ENCODE peak calls at places on chromosomes 5 and 9, in ten cellular contexts. A, B, Q, D, W, T, U, P, C and H are unnamed samples. For H3K4me1, the result is how much of the 10 kb centered on the place peaks cover.

GRCh38 chr9:98083059-98083458 is 26.5 kb downstream of the NANS start:
- DNase-seq in A (no peak), B (no peak), Q (no peak), D (no peak), W (no peak), T (no peak), U (no peak), P (no peak), C (no peak), H (peak)

GRCh38 chr5:129245489-129245888 is 150.9 kb downstream of the ISOC1 start:
- DNase-seq in A (no peak), B (no peak), Q (no peak), D (no peak), W (no peak), T (no peak), U (no peak), P (no peak), C (no peak), H (no peak)

GRCh38 chr5:125148706-125149105 is 402.3 kb upstream of the ZNF608 start:
- DNase-seq in A (no peak), B (no peak), Q (no peak), D (no peak), W (no peak), T (no peak), U (no peak), P (no peak), C (no peak), H (no peak)

GRCh38 chr5:76626738-76627137 is 3.5 kb upstream of the F2RL2 start:
- DNase-seq in A (no peak), B (no peak), Q (no peak), D (no peak), W (no peak), T (no peak), U (no peak), P (no peak), C (no peak), H (no peak)

GRCh38 chr5:93512799-93513198 is 68.2 kb downstream of the NR2F1-AS1 start:
- DNase-seq in A (no peak), B (no peak), Q (no peak), D (no peak), W (no peak), T (no peak), U (no peak), P (no peak), C (no peak), H (no peak)

GRCh38 chr9:113997610-113998009 is 80.5 kb downstream of the AMBP start:
- DNase-seq in A (no peak), B (peak), Q (no peak), D (no peak), W (peak), T (no peak), U (no peak), P (no peak), C (peak), H (peak)

GRCh38 chr5:150116667-150117395 is 30.5 kb upstream of the CSF1R start:
- DNase-seq in A (peak), B (no peak), Q (peak), D (no peak), W (peak), T (peak), U (no peak), P (no peak), C (peak), H (no peak)

GRCh38 chr9:12774861-12775367 is at the start of gene LURAP1L:
- DNase-seq in A (peak), B (peak), Q (peak), D (peak), W (no peak), T (no peak), U (no peak), P (peak), C (peak), H (no peak)

GRCh38 chr5:110769282-110769681 is 30.5 kb downstream of the SLC25A46 start:
- DNase-seq in A (no peak), B (no peak), Q (no peak), D (no peak), W (no peak), T (no peak), U (no peak), P (no peak), C (no peak), H (no peak)

GRCh38 chr5:171607863-171608262 is 177.8 kb upstream of the SMIM23 start:
- DNase-seq in A (no peak), B (no peak), Q (no peak), D (no peak), W (no peak), T (no peak), U (no peak), P (no peak), C (no peak), H (no peak)

GRCh38 chr5:171610053-171610452 is 175.6 kb upstream of the SMIM23 start:
- DNase-seq in A (no peak), B (no peak), Q (peak), D (no peak), W (no peak), T (no peak), U (no peak), P (no peak), C (peak), H (peak)

GRCh38 chr5:171610686-171611085 is 174.9 kb upstream of the SMIM23 start:
- DNase-seq in A (no peak), B (no peak), Q (no peak), D (no peak), W (no peak), T (no peak), U (no peak), P (no peak), C (peak), H (no peak)

GRCh38 chr5:171604195-171604594 is 181.4 kb upstream of the SMIM23 start:
- DNase-seq in A (no peak), B (no peak), Q (no peak), D (no peak), W (no peak), T (no peak), U (no peak), P (no peak), C (no peak), H (no peak)

GRCh38 chr5:171606414-171607024 is 179.1 kb upstream of the SMIM23 start:
- DNase-seq in A (no peak), B (no peak), Q (no peak), D (peak), W (no peak), T (no peak), U (no peak), P (no peak), C (no peak), H (no peak)
- TF ChIP-seq CTCF in A (no peak), B (no peak), Q (no peak), D (peak), W (no peak), T (no peak), U (no peak), P (peak), C (peak), H (no peak)

GRCh38 chr9:89339807-89340206 is 21.5 kb downstream of the SECISBP2 start:
- DNase-seq in A (no peak), B (no peak), Q (no peak), D (no peak), W (no peak), T (no peak), U (no peak), P (no peak), C (no peak), H (no peak)

GRCh38 chr9:89345476-89345875 is 27.2 kb downstream of the SECISBP2 start:
- DNase-seq in A (no peak), B (no peak), Q (no peak), D (no peak), W (no peak), T (no peak), U (no peak), P (no peak), C (no peak), H (no peak)

GRCh38 chr9:89342948-89343347 is 24.6 kb downstream of the SECISBP2 start:
- DNase-seq in A (no peak), B (no peak), Q (no peak), D (no peak), W (no peak), T (no peak), U (no peak), P (no peak), C (no peak), H (no peak)

GRCh38 chr9:89340332-89340731 is 22.0 kb downstream of the SECISBP2 start:
- DNase-seq in A (no peak), B (no peak), Q (no peak), D (no peak), W (no peak), T (no peak), U (no peak), P (no peak), C (no peak), H (no peak)

DNA sequence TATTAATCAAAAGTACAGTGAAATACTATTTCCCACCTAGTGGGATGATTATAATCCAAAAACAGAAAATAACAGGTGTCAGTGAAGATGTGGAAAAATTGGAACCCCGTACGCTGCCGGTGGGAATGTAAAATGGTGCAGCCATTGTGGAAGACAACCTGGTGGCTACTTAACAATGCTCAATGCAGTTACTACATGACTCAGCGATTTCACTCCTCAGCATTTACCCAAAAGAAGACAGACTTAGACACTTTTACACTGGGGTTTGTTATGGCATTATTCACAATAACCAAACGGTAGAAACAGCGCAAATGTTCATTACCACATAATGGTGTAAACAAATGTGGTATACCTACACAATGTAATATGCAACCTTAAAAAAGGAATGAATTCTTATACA is 23.9 kb downstream of the SECISBP2 start:
- DNase-seq in A (no peak), B (no peak), Q (no peak), D (no peak), W (no peak), T (no peak), U (no peak), P (no peak), C (no peak), H (no peak)
- H3K4me1 ChIP-seq in A (under half), B (under half), Q (under half), D (under half), W (under half), T (under half), U (under half), P (under half), C (under half), H (under half)

GRCh38 chr5:141828162-141828561 is 50.0 kb downstream of the PCDH1 start:
- DNase-seq in A (no peak), B (no peak), Q (no peak), D (no peak), W (no peak), T (no peak), U (no peak), P (no peak), C (no peak), H (no peak)
- TF ChIP-seq CTCF in A (no peak), B (no peak), Q (no peak), D (no peak), W (no peak), T (no peak), U (no peak), P (no peak), C (no peak), H (no peak)

GRCh38 chr9:83699615-83700014 is 8.1 kb downstream of the UBQLN1 start:
- DNase-seq in A (no peak), B (no peak), Q (no peak), D (no peak), W (no peak), T (no peak), U (no peak), P (no peak), C (no peak), H (no peak)

GRCh38 chr9:83698976-83699585 is 8.7 kb downstream of the UBQLN1 start:
- DNase-seq in A (no peak), B (no peak), Q (no peak), D (no peak), W (no peak), T (no peak), U (no peak), P (no peak), C (no peak), H (no peak)

GRCh38 chr9:83706703-83707517 is 848 bp downstream of the UBQLN1 start:
- DNase-seq in A (peak), B (peak), Q (peak), D (peak), W (peak), T (no peak), U (peak), P (peak), C (peak), H (peak)

GRCh38 chr9:83701286-83701685 is 6.5 kb downstream of the UBQLN1 start:
- DNase-seq in A (no peak), B (no peak), Q (no peak), D (no peak), W (no peak), T (no peak), U (no peak), P (no peak), C (no peak), H (no peak)

GRCh38 chr9:83701769-83702168 is 6.0 kb downstream of the UBQLN1 start:
- DNase-seq in A (no peak), B (no peak), Q (no peak), D (peak), W (no peak), T (no peak), U (no peak), P (no peak), C (no peak), H (no peak)
- H3K4me1 ChIP-seq in A (under half), B (half or more), Q (under half), D (under half), W (under half), T (under half), U (half or more), P (under half), C (under half), H (half or more)

GRCh38 chr5:9898319-9898718 is 268.2 kb upstream of the TAS2R1 start:
- DNase-seq in A (no peak), B (peak), Q (no peak), D (peak), W (no peak), T (no peak), U (no peak), P (peak), C (peak), H (no peak)
- TF ChIP-seq CTCF in A (no peak), B (peak), Q (no peak), D (peak), W (no peak), T (no peak), U (no peak), P (peak), C (peak), H (no peak)

DNA sequence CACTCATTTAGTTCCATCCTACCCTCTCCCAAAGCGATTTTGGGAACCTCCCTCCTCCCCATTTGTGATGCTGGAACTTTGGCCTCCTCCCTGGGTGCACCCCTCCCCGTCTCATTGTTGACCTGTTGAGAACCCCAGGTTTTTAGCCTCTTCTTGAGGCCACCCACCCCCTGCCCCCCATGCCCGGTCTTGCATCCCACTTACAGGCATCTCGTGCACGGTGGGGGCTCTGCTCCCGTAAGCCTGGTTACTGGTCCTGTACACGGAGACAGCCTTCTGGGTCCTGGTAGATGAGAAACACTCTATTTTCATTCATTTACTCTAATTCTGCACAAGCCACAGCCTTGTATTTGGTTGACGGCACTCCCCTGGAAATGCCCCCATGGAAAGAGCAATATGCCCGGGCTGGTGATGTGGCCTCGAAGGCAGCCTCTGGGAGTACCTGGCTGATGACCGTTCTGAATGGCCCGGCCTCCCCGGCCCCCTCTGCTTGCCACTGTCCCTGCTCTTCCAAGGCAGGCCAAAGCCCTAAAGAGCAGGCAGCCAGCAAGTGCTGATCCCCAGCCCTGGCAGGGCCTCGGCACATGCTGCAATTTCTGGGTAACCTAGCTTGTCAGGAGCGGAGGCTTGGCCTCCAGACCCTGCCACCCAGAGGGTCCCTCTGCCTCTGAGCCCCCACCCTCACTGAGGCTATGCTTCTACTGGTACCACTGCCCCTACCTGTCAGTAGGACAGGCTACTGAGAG is 1.9 kb upstream of the MRPS2 start:
- DNase-seq in A (no peak), B (peak), Q (peak), D (no peak), W (no peak), T (no peak), U (no peak), P (no peak), C (no peak), H (no peak)
- H3K4me1 ChIP-seq in A (under half), B (under half), Q (under half), D (under half), W (under half), T (under half), U (under half), P (under half), C (under half), H (under half)

GRCh38 chr9:126927419-126927818 is 12.8 kb downstream of the RALGPS1 start:
- DNase-seq in A (no peak), B (peak), Q (no peak), D (no peak), W (no peak), T (no peak), U (no peak), P (no peak), C (no peak), H (no peak)
- TF ChIP-seq CTCF in A (no peak), B (no peak), Q (no peak), D (no peak), W (no peak), T (no peak), U (no peak), P (no peak), C (no peak), H (no peak)